ENCODE peak calls at places on chromosomes 12 and 14, in seven cellular contexts. S is neural progenitor cell; D is CD8-positive, alpha-beta memory T cell; R is PC-3; Z is mammary epithelial cell; A is IMR-90; O is cardiac muscle cell. G is an unnamed sample.

GRCh38 chr12:122980192-122981035 is at the start of gene ARL6IP4:
- DNase-seq in S (peak; percentile 80), D (peak; percentile 67), R (peak; percentile 67), Z (peak; percentile 68), A (peak; percentile 54), O (peak; percentile 82), G (no peak)

GRCh38 chr12:47868552-47869031 is 36.2 kb downstream of the VDR start:
- DNase-seq in S (no peak), D (no peak), R (no peak), Z (no peak), A (no peak), O (no peak), G (no peak)

GRCh38 chr12:28222081-28222700 is 31.9 kb downstream of the CCDC91 start:
- DNase-seq in S (no peak), D (peak; percentile 56), R (no peak), Z (no peak), A (no peak), O (no peak), G (no peak)

GRCh38 chr12:79108962-79109361 is 244.4 kb downstream of the SYT1 start:
- DNase-seq in S (no peak), D (no peak), R (no peak), Z (no peak), A (no peak), O (no peak), G (no peak)

GRCh38 chr14:99644723-99645544 is at the start of gene HHIPL1:
- DNase-seq in S (peak; percentile 75), D (no peak), R (peak; percentile 10), Z (no peak), A (peak; percentile 17), O (peak; percentile 42), G (no peak)

GRCh38 chr12:99959549-99960170 is 25.1 kb downstream of the ANKS1B start:
- DNase-seq in S (no peak), D (no peak), R (peak; percentile 95), Z (peak; percentile 10), A (no peak), O (no peak), G (peak; percentile 10)

GRCh38 chr12:104219908-104220404 is 4.4 kb downstream of the TXNRD1 start:
- DNase-seq in S (no peak), D (no peak), R (peak; percentile 100), Z (peak; percentile 95), A (peak; percentile 83), O (no peak), G (peak; percentile 91)

GRCh38 chr12:51186465-51186864 is 13.5 kb upstream of the TFCP2 start:
- DNase-seq in S (no peak), D (no peak), R (no peak), Z (no peak), A (no peak), O (no peak), G (no peak)

GRCh38 chr14:96090441-96091148 is 51.4 kb downstream of the C14orf132 start:
- DNase-seq in S (no peak), D (no peak), R (no peak), Z (no peak), A (peak; percentile 65), O (peak; percentile 72), G (no peak)
- H3K27ac ChIP-seq in S (no peak overlapping the region), D (no peak overlapping the region), R (no peak overlapping the region), Z (no peak overlapping the region), A (no peak overlapping the region), O (no peak overlapping the region), G (no peak overlapping the region)

GRCh38 chr12:20473133-20473532 is 104.8 kb downstream of the PDE3A start:
- DNase-seq in S (no peak), D (no peak), R (no peak), Z (no peak), A (no peak), O (no peak), G (no peak)
- H3K27ac ChIP-seq in S (no peak overlapping the region), D (no peak overlapping the region), R (no peak overlapping the region), Z (no peak overlapping the region), A (no peak overlapping the region), O (no peak overlapping the region), G (no peak overlapping the region)

DNA sequence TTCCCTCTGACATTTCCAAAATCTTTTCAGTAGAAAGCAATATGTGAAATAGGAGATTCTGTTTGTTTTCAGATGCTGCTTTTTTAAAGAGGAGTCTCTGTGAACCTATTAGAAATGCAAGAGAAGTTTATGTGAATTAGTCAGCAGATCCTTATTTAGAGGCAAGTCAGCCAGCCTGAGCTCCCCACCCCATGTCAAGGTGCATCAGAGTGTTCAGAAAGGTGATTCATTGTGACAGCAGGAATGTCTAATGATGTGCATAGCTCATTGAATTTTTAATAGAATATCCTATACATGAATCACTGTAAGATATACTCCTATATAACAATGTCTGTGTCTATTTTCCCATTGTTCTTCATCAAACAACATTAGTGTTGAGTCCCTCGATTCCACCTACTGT is 1222.4 kb upstream of the USP15 start:
- DNase-seq in S (no peak), D (no peak), R (peak; percentile 90), Z (peak; percentile 88), A (no peak), O (no peak), G (peak; percentile 53)
- H3K27ac ChIP-seq in S (no peak overlapping the region), D (no peak overlapping the region), R (peak overlapping the region; percentile 44), Z (peak overlapping the region; percentile 38), A (no peak overlapping the region), O (no peak overlapping the region), G (peak overlapping the region; percentile 43)

DNA sequence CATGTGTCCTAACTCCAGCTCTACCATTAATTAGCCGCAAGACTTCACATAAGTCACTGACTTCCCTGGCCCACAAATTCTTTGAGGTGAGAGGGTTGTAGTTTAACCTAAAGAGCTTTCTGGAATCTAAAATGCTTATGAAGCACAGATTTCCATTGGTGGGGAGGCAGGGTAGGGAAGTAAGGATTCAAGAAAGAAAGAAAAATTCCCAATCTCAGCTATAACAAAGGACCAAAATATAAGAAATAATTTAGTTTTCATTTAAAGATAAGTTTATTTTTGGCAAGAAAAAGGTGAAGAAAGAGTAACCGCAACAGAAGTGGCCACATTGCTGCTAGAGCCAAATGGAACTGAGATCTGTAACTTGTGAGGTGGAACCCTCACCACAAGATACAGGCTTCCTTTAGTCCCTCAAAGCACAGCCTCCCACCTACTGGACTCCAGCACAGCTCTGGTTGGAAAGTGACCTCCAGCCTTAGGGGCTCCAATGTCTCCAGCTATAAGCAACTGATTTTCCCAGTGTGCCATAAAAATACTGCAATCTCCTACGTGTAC is 23.6 kb downstream of the DAD1 start:
- DNase-seq in S (no peak), D (no peak), R (no peak), Z (no peak), A (no peak), O (no peak), G (no peak)
- H3K27ac ChIP-seq in S (peak overlapping the region; percentile 69), D (no peak overlapping the region), R (no peak overlapping the region), Z (no peak overlapping the region), A (no peak overlapping the region), O (peak overlapping the region; percentile 81), G (no peak overlapping the region)

DNA sequence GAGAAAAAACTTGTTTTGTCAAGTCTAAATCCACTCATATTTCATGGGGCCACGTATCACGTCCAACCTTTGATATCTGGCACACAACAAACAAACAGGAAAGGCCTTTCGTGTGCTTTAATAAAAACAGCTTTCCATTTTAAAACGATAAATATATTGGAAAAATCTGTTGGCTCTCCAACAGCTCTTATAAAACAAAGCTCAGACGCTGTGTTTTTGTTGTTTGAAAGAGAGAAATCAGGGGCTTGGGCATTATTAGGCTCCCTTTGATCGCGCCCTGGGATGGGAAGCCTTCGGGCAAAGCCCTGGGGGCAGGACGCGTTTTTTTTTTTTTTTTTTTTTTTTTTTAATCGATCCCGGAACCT is 430 bp upstream of the PLEKHA5 start:
- DNase-seq in S (no peak), D (no peak), R (peak; percentile 37), Z (peak; percentile 25), A (peak; percentile 29), O (no peak), G (no peak)
- H3K27ac ChIP-seq in S (no peak overlapping the region), D (no peak overlapping the region), R (peak overlapping the region; percentile 59), Z (peak overlapping the region; percentile 64), A (peak overlapping the region; percentile 68), O (peak overlapping the region; percentile 44), G (peak overlapping the region; percentile 89)

GRCh38 chr14:102933618-102934231 is 11.3 kb downstream of the AMN start:
- DNase-seq in S (no peak), D (no peak), R (no peak), Z (no peak), A (no peak), O (no peak), G (no peak)
- H3K27ac ChIP-seq in S (no peak overlapping the region), D (no peak overlapping the region), R (no peak overlapping the region), Z (no peak overlapping the region), A (no peak overlapping the region), O (no peak overlapping the region), G (no peak overlapping the region)

GRCh38 chr12:108815875-108816594 is 41.3 kb downstream of the SSH1 start:
- DNase-seq in S (no peak), D (no peak), R (no peak), Z (peak; percentile 85), A (peak; percentile 54), O (no peak), G (peak; percentile 85)
- H3K27ac ChIP-seq in S (no peak overlapping the region), D (no peak overlapping the region), R (no peak overlapping the region), Z (peak overlapping the region; percentile 78), A (peak overlapping the region; percentile 30), O (no peak overlapping the region), G (peak overlapping the region; percentile 97)

GRCh38 chr12:106137456-106138278 is 1.1 kb downstream of the NUAK1 start:
- DNase-seq in S (peak; percentile 24), D (no peak), R (no peak), Z (no peak), A (peak; percentile 15), O (no peak), G (no peak)
- H3K27ac ChIP-seq in S (no peak overlapping the region), D (no peak overlapping the region), R (no peak overlapping the region), Z (peak overlapping the region; percentile 50), A (peak overlapping the region; percentile 82), O (peak overlapping the region; percentile 100), G (peak overlapping the region; percentile 83)

GRCh38 chr12:110680032-110680431 is 8.9 kb downstream of the HVCN1 start:
- DNase-seq in S (no peak), D (no peak), R (no peak), Z (peak; percentile 6), A (no peak), O (peak; percentile 65), G (no peak)

GRCh38 chr12:110679201-110679600 is 9.7 kb downstream of the HVCN1 start:
- DNase-seq in S (no peak), D (no peak), R (no peak), Z (no peak), A (no peak), O (no peak), G (no peak)

GRCh38 chr12:110677206-110677911 is 11.6 kb downstream of the HVCN1 start:
- DNase-seq in S (no peak), D (no peak), R (no peak), Z (no peak), A (no peak), O (no peak), G (no peak)

GRCh38 chr12:110676171-110676570 is 12.7 kb downstream of the HVCN1 start:
- DNase-seq in S (no peak), D (no peak), R (no peak), Z (no peak), A (no peak), O (no peak), G (no peak)

GRCh38 chr12:110677982-110678381 is 10.9 kb downstream of the HVCN1 start:
- DNase-seq in S (no peak), D (no peak), R (no peak), Z (no peak), A (no peak), O (no peak), G (no peak)
- H3K27ac ChIP-seq in S (no peak overlapping the region), D (no peak overlapping the region), R (no peak overlapping the region), Z (no peak overlapping the region), A (no peak overlapping the region), O (no peak overlapping the region), G (no peak overlapping the region)